ENCODE peak calls at places on chromosomes 1 and 21, in six cellular contexts. A is HCT116, K is vagina, C is H1, I is stomach, E is breast epithelium. H is an unnamed sample.

GRCh38 chr1:88404582-88404981 is 279.5 kb upstream of the PKN2 start:
- DNase-seq in A (no peak), K (no peak), C (peak; percentile 10), I (no peak), E (no peak), H (no peak)

GRCh38 chr1:44664730-44665370 is 9.4 kb downstream of the TMEM53 start:
- DNase-seq in A (no peak), K (no peak), C (no peak), I (no peak), E (no peak), H (no peak)

GRCh38 chr1:45793942-45794604 is 9.3 kb upstream of the MAST2 start:
- DNase-seq in A (no peak), K (no peak), C (no peak), I (no peak), E (no peak), H (no peak)

GRCh38 chr1:30749691-30750583 is 7.6 kb downstream of the LAPTM5 start:
- DNase-seq in A (no peak), K (no peak), C (no peak), I (no peak), E (no peak), H (peak; percentile 63)

GRCh38 chr1:11802973-11803885 is 2.5 kb downstream of the MTHFR start:
- DNase-seq in A (peak; percentile 36), K (no peak), C (peak; percentile 84), I (peak; percentile 89), E (peak; percentile 71), H (peak; percentile 92)

GRCh38 chr1:109906160-109906838 is 4.3 kb upstream of the CSF1 start:
- DNase-seq in A (no peak), K (no peak), C (no peak), I (no peak), E (no peak), H (no peak)

GRCh38 chr21:38733973-38734546 is 71.7 kb upstream of the ETS2 start:
- DNase-seq in A (peak; percentile 36), K (no peak), C (peak; percentile 54), I (peak; percentile 89), E (peak; percentile 78), H (peak; percentile 93)

GRCh38 chr1:243343970-243344749 is 88.3 kb downstream of the SDCCAG8 start:
- DNase-seq in A (peak; percentile 8), K (no peak), C (no peak), I (no peak), E (no peak), H (no peak)

GRCh38 chr1:39899611-39900538 is 1.8 kb downstream of the MYCL start:
- DNase-seq in A (no peak), K (no peak), C (no peak), I (no peak), E (no peak), H (no peak)

GRCh38 chr1:99279525-99279924 is 15.2 kb downstream of the PLPPR4 start:
- DNase-seq in A (no peak), K (no peak), C (no peak), I (no peak), E (no peak), H (no peak)

GRCh38 chr1:966603-967295 is 467 bp downstream of the PLEKHN1 start:
- DNase-seq in A (no peak), K (no peak), C (no peak), I (peak; percentile 79), E (peak; percentile 53), H (peak; percentile 85)
- TF ChIP-seq POLR2AphosphoS5 in A (peak; percentile 93), K (peak; percentile 88), C (no peak), I (peak; percentile 47), E (peak; percentile 8), H (peak; percentile 62)

GRCh38 chr1:56961426-56961825 is 4.4 kb downstream of the C8B start:
- DNase-seq in A (no peak), K (no peak), C (no peak), I (no peak), E (no peak), H (no peak)
- TF ChIP-seq POLR2A in A (no peak), K (no peak), C (no peak), I (no peak), E (no peak), H (no peak)

GRCh38 chr1:93692983-93693591 is 11.4 kb upstream of the BCAR3 start:
- DNase-seq in A (peak; percentile 89), K (no peak), C (no peak), I (no peak), E (no peak), H (no peak)
- TF ChIP-seq POLR2AphosphoS5 in A (peak; percentile 58), K (no peak), C (no peak), I (no peak), E (no peak), H (no peak)

GRCh38 chr1:85707267-85707989 is 805 bp downstream of the ZNHIT6 start:
- DNase-seq in A (no peak), K (no peak), C (no peak), I (no peak), E (no peak), H (no peak)

GRCh38 chr1:85705940-85706339 is 2.3 kb downstream of the ZNHIT6 start:
- DNase-seq in A (no peak), K (no peak), C (no peak), I (no peak), E (no peak), H (no peak)

GRCh38 chr1:85708826-85709222 is 591 bp upstream of the ZNHIT6 start:
- DNase-seq in A (no peak), K (no peak), C (no peak), I (no peak), E (no peak), H (peak; percentile 49)

GRCh38 chr1:85707990-85708825 is at the start of gene ZNHIT6:
- DNase-seq in A (peak; percentile 97), K (peak; percentile 95), C (peak; percentile 85), I (peak; percentile 91), E (peak; percentile 86), H (peak; percentile 93)
- TF ChIP-seq POLR2A in A (peak; percentile 73), K (no peak), C (peak; percentile 79), I (no peak), E (peak; percentile 41), H (peak; percentile 62)

DNA sequence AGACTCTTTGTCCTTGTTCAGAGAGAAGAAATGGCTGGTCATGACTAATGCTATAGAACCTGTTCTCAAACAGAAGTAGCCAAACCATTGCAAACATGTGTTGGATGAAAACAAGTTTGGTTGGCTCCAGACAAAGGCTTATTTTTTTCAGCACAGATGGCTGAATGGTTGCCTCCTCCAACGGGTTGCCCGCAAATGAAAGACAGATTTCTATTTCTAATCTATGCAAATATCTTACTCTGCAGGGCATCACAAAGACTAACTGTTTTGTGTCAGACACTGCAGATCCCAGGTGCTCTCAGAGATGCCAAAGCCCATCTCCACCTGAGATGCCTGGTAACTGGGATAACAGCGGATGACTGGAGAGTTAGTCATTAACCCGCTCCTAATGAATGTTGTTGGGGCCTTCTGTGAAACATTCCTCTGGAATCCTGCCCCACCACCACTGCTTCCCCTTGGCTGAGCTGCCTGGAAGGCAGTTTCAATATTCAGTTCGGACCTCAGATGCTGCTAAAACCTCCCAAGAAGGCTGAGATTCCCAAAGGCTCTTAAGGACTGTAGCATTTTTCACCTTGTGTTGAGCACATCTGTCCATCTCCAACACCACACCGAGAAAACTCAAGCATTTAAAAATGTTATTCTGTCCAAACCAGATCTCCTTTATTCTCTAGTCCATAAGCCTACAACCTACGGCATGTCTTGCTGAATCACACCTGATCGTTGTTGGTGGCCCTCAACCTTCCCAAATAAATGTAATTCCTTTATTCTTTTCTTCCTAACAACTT is 104.4 kb downstream of the PTPN14 start:
- DNase-seq in A (peak; percentile 93), K (no peak), C (peak; percentile 82), I (peak; percentile 62), E (peak; percentile 69), H (peak; percentile 11)
- TF ChIP-seq POLR2AphosphoS5 in A (peak; percentile 68), K (no peak), C (peak; percentile 78), I (no peak), E (no peak), H (no peak)

GRCh38 chr1:120179420-120180348 is 3.4 kb upstream of the SEC22B start:
- DNase-seq in A (no peak), K (no peak), C (no peak), I (no peak), E (no peak), H (peak; percentile 8)

GRCh38 chr1:120178799-120179419 is 2.6 kb upstream of the SEC22B start:
- DNase-seq in A (no peak), K (no peak), C (no peak), I (no peak), E (no peak), H (no peak)

GRCh38 chr1:120176092-120176855 is at the start of gene SEC22B:
- DNase-seq in A (peak; percentile 94), K (peak; percentile 95), C (peak; percentile 85), I (peak; percentile 89), E (peak; percentile 88), H (peak; percentile 92)
- TF ChIP-seq POLR2A in A (peak; percentile 79), K (no peak), C (peak; percentile 94), I (peak; percentile 87), E (peak; percentile 95), H (peak; percentile 94)

GRCh38 chr1:18041107-18041506 is 66.5 kb upstream of the IGSF21 start:
- DNase-seq in A (no peak), K (no peak), C (no peak), I (no peak), E (no peak), H (peak; percentile 39)
- TF ChIP-seq POLR2AphosphoS5 in A (no peak), K (no peak), C (no peak), I (no peak), E (no peak), H (no peak)

DNA sequence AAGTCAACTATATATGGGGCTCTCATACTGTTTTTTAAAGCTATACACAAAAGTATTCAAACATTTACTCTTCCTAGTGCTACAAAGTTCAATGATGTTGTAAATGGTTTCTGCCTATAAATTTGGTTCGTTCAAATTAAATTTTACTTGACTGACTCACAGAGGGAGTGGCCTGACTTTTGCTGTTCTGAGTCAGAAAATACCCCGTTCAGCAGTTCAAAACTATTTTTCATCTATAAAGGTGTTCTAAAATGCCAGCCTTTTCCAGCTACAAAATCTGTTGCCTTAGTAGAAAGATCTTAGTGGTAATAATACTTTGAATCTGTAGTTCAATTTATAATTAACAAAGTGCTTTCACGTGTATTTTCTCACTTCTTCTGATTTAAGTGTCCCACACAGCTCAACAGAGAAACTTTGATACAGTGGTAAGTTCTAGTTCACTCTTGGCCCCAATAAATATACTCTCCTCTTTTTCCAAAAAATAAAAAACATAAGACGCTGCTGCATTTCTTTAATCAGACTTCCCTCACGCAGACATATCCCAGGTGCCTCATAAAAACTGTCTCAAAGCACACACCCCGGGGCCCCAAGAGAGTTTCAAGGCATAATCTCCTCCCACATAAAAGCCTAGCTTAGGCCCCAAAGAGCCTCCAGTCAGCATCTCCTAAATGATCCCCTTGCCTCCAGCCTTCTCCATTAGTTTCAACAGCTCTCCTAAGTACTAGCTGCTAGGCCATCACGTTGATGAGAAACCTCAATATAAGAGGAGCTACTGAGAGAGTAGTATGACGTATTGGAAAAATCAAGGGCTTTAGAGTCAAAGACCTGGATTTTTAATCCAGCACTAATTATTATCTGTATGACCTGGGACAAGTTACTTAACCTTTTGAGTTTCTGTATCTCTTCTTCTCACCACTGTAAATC is 3.2 kb downstream of the PTP4A2 start:
- DNase-seq in A (no peak), K (no peak), C (no peak), I (no peak), E (no peak), H (peak; percentile 38)
- TF ChIP-seq POLR2A in A (no peak), K (no peak), C (no peak), I (no peak), E (no peak), H (no peak)

H was measured in transverse colon.